ENCODE peak calls at places on chromosome 5, in ten cellular contexts. S is foreskin keratinocyte; K is OCI-LY7; J is CD8-positive, alpha-beta T cell; C is left ventricle myocardium inferior; F is heart right ventricle; D is right lobe of liver; P is suprapubic skin; W is coronary artery; X is uterus. N is an unnamed sample.

GRCh38 chr5:43000198-43000840 is 39.8 kb downstream of the ANXA2R start:
- DNase-seq in S (no peak), K (no peak), J (no peak), C (no peak), F (no peak), D (no peak), P (no peak), W (no peak), X (no peak), N (no peak)

GRCh38 chr5:179668404-179668803 is 12.4 kb downstream of the CBY3 start:
- DNase-seq in S (no peak), K (peak), J (no peak), C (no peak), F (peak), D (no peak), P (no peak), W (no peak), X (no peak), N (no peak)

GRCh38 chr5:151026674-151027073 is 6.3 kb downstream of the GPX3 start:
- DNase-seq in S (no peak), K (no peak), J (no peak), C (peak), F (no peak), D (no peak), P (no peak), W (no peak), X (peak), N (no peak)

GRCh38 chr5:14581891-14582796 is 552 bp downstream of the OTULINL start:
- DNase-seq in S (peak), K (peak), J (peak), C (peak), F (peak), D (peak), P (peak), W (no peak), X (peak), N (peak)

GRCh38 chr5:76385540-76385939 is 17.5 kb upstream of the IQGAP2 start:
- DNase-seq in S (no peak), K (no peak), J (no peak), C (no peak), F (no peak), D (peak), P (peak), W (no peak), X (no peak), N (no peak)

GRCh38 chr5:1181451-1182359 is 19.7 kb upstream of the SLC6A19 start:
- DNase-seq in S (no peak), K (no peak), J (no peak), C (peak), F (no peak), D (peak), P (no peak), W (no peak), X (no peak), N (no peak)

GRCh38 chr5:172881691-172882370 is 47.8 kb downstream of the ERGIC1 start:
- DNase-seq in S (no peak), K (no peak), J (no peak), C (no peak), F (no peak), D (no peak), P (no peak), W (no peak), X (no peak), N (no peak)

GRCh38 chr5:157689942-157690689 is 18.8 kb downstream of the C5orf52 start:
- DNase-seq in S (no peak), K (no peak), J (no peak), C (no peak), F (no peak), D (no peak), P (no peak), W (no peak), X (no peak), N (no peak)

GRCh38 chr5:76861616-76862015 is 11.8 kb downstream of the S100Z start:
- DNase-seq in S (no peak), K (no peak), J (no peak), C (no peak), F (no peak), D (no peak), P (no peak), W (no peak), X (no peak), N (no peak)

GRCh38 chr5:75756191-75756590 is 39.0 kb upstream of the POC5 start:
- DNase-seq in S (no peak), K (no peak), J (no peak), C (no peak), F (no peak), D (no peak), P (no peak), W (no peak), X (no peak), N (no peak)

GRCh38 chr5:100676807-100677631 is 141.8 kb downstream of the FAM174A start:
- DNase-seq in S (peak), K (no peak), J (no peak), C (no peak), F (no peak), D (no peak), P (no peak), W (no peak), X (no peak), N (no peak)

GRCh38 chr5:126055348-126055729 is 367.9 kb upstream of the GRAMD2B start:
- DNase-seq in S (no peak), K (no peak), J (no peak), C (no peak), F (no peak), D (no peak), P (no peak), W (no peak), X (no peak), N (no peak)

GRCh38 chr5:150789943-150790611 is 11.5 kb downstream of the SMIM3 start:
- DNase-seq in S (peak), K (no peak), J (peak), C (no peak), F (peak), D (no peak), P (no peak), W (peak), X (peak), N (peak)

GRCh38 chr5:151707566-151707965 is 20.9 kb upstream of the SPARC start:
- DNase-seq in S (no peak), K (no peak), J (no peak), C (no peak), F (no peak), D (no peak), P (no peak), W (no peak), X (no peak), N (no peak)

GRCh38 chr5:29697786-29698414 is 1495.6 kb upstream of the CDH6 start:
- DNase-seq in S (no peak), K (no peak), J (no peak), C (no peak), F (no peak), D (no peak), P (no peak), W (no peak), X (no peak), N (peak)

GRCh38 chr5:88081877-88082276 is 186.8 kb downstream of the TMEM161B start:
- DNase-seq in S (no peak), K (no peak), J (no peak), C (no peak), F (no peak), D (peak), P (no peak), W (no peak), X (no peak), N (no peak)

GRCh38 chr5:108858959-108859358 is 111.3 kb downstream of the FER start:
- DNase-seq in S (no peak), K (peak), J (no peak), C (no peak), F (no peak), D (no peak), P (no peak), W (no peak), X (no peak), N (peak)

GRCh38 chr5:40656766-40657165 is 22.9 kb upstream of the PTGER4 start:
- DNase-seq in S (no peak), K (no peak), J (no peak), C (no peak), F (no peak), D (no peak), P (no peak), W (no peak), X (no peak), N (no peak)

DNA sequence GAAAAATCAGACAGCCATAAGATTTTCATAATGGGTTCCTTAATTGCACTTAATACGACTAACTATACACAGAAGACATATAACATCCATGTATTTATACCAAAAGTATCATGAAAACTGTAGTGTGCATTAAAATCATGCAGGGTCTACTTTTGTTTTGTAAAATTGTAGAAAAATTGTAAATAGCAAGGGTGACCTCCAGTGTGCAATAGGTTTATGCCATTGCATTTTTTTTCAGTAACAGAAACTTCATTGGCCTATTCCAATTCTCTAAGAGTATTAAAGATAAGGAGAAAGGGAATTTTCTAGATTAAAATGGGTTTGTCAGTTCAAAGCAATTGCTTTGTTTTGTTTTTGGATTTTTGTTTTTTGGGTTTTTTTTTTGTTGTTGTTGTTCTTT is 307.5 kb downstream of the KIAA0825 start:
- DNase-seq in S (no peak), K (no peak), J (no peak), C (no peak), F (no peak), D (no peak), P (no peak), W (no peak), X (no peak), N (no peak)
- TF ChIP-seq CTCF in S (peak), K (no peak), J (no peak), C (no peak), F (no peak), D (no peak), P (no peak), W (no peak), X (no peak), N (peak)

GRCh38 chr5:137695651-137696428 is 40.0 kb downstream of the KLHL3 start:
- DNase-seq in S (no peak), K (no peak), J (peak), C (no peak), F (peak), D (no peak), P (no peak), W (no peak), X (peak), N (no peak)
- H3K27ac ChIP-seq in S (no peak), K (no peak), J (peak), C (peak), F (peak), D (no peak), P (no peak), W (peak), X (peak), N (no peak)

GRCh38 chr5:7650755-7651154 is 200.2 kb downstream of the CFAP90 start:
- DNase-seq in S (no peak), K (no peak), J (no peak), C (no peak), F (no peak), D (no peak), P (no peak), W (no peak), X (no peak), N (no peak)
- TF ChIP-seq CTCF in S (no peak), K (no peak), J (no peak), C (no peak), F (no peak), D (no peak), P (no peak), W (no peak), X (no peak), N (no peak)

GRCh38 chr5:177427919-177428573 is 1.6 kb downstream of the GRK6 start:
- DNase-seq in S (no peak), K (peak), J (no peak), C (no peak), F (peak), D (no peak), P (no peak), W (peak), X (no peak), N (no peak)
- H3K27ac ChIP-seq in S (no peak), K (peak), J (peak), C (no peak), F (peak), D (peak), P (no peak), W (peak), X (peak), N (peak)

DNA sequence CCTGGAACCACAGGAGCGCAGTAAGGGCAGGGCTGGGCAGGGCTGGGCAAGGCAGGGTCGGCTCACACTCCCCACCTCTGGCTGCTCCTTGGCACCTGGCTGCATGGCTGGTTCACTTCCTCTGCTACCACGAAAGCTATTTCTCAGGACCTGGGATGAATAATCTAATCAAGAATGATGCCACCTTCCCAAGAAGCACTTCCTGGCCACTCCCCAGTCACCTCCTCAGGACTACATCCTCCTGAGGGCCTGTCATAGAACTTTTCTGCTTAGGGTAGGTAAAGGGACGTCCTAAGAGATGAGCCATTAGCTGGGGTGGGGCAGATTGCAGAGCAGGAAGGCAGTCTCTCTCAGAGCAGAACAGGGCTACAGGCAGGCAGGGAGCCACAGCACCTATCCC is 288.2 kb upstream of the MAP3K1 start:
- DNase-seq in S (peak), K (no peak), J (no peak), C (no peak), F (no peak), D (no peak), P (no peak), W (no peak), X (no peak), N (peak)
- TF ChIP-seq CTCF in S (no peak), K (no peak), J (no peak), C (no peak), F (no peak), D (no peak), P (no peak), W (no peak), X (no peak), N (no peak)

GRCh38 chr5:55172937-55173695 is at the start of gene CDC20B:
- DNase-seq in S (no peak), K (peak), J (peak), C (peak), F (peak), D (peak), P (no peak), W (no peak), X (peak), N (peak)
- H3K27ac ChIP-seq in S (peak), K (no peak), J (no peak), C (no peak), F (no peak), D (no peak), P (no peak), W (no peak), X (no peak), N (peak)

DNA sequence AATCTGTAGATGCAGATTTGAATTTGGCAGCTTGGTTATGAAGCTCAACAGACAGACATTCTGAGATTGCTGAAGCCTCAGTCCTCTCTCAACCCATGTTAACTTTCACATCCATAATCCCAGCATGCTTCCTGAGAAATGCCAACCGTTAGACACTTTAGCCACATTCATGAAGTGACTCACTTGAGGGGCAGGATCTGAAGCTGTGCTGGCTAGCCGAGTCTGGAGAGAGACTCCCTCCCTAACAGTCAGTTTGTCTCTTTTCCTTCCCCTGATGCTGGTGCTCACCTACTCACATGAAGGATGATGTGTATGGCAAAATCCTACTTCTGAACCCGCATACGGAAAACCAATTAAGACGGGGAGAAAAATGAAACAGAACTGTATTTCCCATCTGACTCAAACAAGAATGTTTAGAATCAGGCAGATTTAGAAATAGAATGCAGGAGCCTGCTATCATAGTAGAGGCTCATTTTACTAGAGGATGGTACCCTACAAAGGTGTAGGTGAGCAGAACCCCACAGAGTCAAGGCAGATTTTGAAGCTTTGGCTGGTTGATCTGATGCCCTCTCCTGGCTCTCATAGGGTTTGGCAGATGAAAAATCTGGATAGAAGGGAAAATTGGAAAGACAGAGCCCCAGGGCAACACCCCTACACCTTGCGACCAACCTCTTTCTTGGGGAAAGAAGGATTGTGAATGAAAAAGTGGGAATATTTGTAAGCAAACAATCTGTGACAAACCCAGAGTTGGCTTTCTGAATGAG is 150.9 kb upstream of the LHFPL2 start:
- DNase-seq in S (no peak), K (no peak), J (no peak), C (no peak), F (no peak), D (no peak), P (no peak), W (no peak), X (no peak), N (no peak)
- TF ChIP-seq CTCF in S (peak), K (no peak), J (no peak), C (no peak), F (no peak), D (no peak), P (no peak), W (no peak), X (no peak), N (no peak)

N was measured in RWPE1.